ENCODE peak calls at places on chromosome 11, in six cellular contexts. One of them, this sample, is unnamed.

GRCh38 chr11:106463796-106464201 is 386.3 kb downstream of the AASDHPPT start:
- DNase-seq in H9: no peak
- DNase-seq in uterus: no peak
- DNase-seq in endothelial cell: no peak
- DNase-seq in progenitor cell of endocrine pancreas: no peak
- DNase-seq in mesothelial cell of epicardium: no peak
- DNase-seq in this sample: no peak

GRCh38 chr11:43947003-43947500 is 4.6 kb downstream of the C11orf96 start:
- DNase-seq in H9: peak; percentile 71
- DNase-seq in uterus: peak; percentile 61
- DNase-seq in endothelial cell: no peak
- DNase-seq in progenitor cell of endocrine pancreas: no peak
- DNase-seq in mesothelial cell of epicardium: no peak
- DNase-seq in this sample: no peak

GRCh38 chr11:119550330-119550729 is 127.4 kb upstream of the THY1 start:
- DNase-seq in H9: no peak
- DNase-seq in uterus: no peak
- DNase-seq in endothelial cell: no peak
- DNase-seq in progenitor cell of endocrine pancreas: no peak
- DNase-seq in mesothelial cell of epicardium: no peak
- DNase-seq in this sample: no peak

GRCh38 chr11:88950975-88951374 is 114.8 kb downstream of the GRM5 start:
- DNase-seq in H9: no peak
- DNase-seq in uterus: no peak
- DNase-seq in endothelial cell: no peak
- DNase-seq in progenitor cell of endocrine pancreas: no peak
- DNase-seq in mesothelial cell of epicardium: no peak
- DNase-seq in this sample: no peak

GRCh38 chr11:117328414-117329010 is 858 bp downstream of the CEP164 start:
- DNase-seq in H9: peak; percentile 30
- DNase-seq in uterus: peak; percentile 54
- DNase-seq in endothelial cell: no peak
- DNase-seq in progenitor cell of endocrine pancreas: no peak
- DNase-seq in mesothelial cell of epicardium: no peak
- DNase-seq in this sample: peak; percentile 26

GRCh38 chr11:5626191-5626590 is 1.4 kb downstream of the TRIM34 start:
- DNase-seq in H9: no peak
- DNase-seq in uterus: no peak
- DNase-seq in endothelial cell: no peak
- DNase-seq in progenitor cell of endocrine pancreas: no peak
- DNase-seq in mesothelial cell of epicardium: no peak
- DNase-seq in this sample: no peak

GRCh38 chr11:129608711-129609110 is 206.9 kb upstream of the TMEM45B start:
- DNase-seq in H9: no peak
- DNase-seq in uterus: no peak
- DNase-seq in endothelial cell: no peak
- DNase-seq in progenitor cell of endocrine pancreas: no peak
- DNase-seq in mesothelial cell of epicardium: no peak
- DNase-seq in this sample: no peak

GRCh38 chr11:67275606-67276409 is 9.5 kb downstream of the GRK2 start:
- DNase-seq in H9: no peak
- DNase-seq in uterus: peak; percentile 15
- DNase-seq in endothelial cell: no peak
- DNase-seq in progenitor cell of endocrine pancreas: no peak
- DNase-seq in mesothelial cell of epicardium: no peak
- DNase-seq in this sample: no peak

GRCh38 chr11:12185914-12186313 is 75.5 kb downstream of the MICAL2 start:
- DNase-seq in H9: no peak
- DNase-seq in uterus: no peak
- DNase-seq in endothelial cell: no peak
- DNase-seq in progenitor cell of endocrine pancreas: no peak
- DNase-seq in mesothelial cell of epicardium: no peak
- DNase-seq in this sample: no peak

DNA sequence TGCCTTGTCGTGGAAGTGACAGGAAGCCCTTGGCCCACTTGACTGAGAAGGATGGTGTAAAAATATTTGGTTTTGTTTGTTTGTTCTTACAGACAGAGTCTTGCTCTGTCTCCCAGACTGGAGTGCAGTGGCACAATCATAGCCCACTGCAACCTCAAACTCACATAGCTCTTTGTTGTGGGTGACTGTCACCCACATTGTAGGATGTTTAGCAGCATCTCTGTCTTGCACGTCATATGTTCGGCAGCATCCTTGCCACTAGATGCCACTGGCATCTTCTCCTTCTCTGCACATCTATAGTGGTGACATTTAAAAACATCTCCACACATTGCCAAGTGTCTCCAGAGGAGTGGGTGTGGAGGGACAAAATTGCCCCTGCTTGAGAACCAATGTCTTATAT is 56.8 kb downstream of the PRR5L start:
- DNase-seq in H9: no peak
- DNase-seq in uterus: no peak
- DNase-seq in endothelial cell: no peak
- DNase-seq in progenitor cell of endocrine pancreas: no peak
- DNase-seq in mesothelial cell of epicardium: no peak
- DNase-seq in this sample: no peak
- TF ChIP-seq CTCF in H9: no peak
- TF ChIP-seq CTCF in uterus: no peak
- TF ChIP-seq CTCF in endothelial cell: no peak
- TF ChIP-seq CTCF in progenitor cell of endocrine pancreas: no peak
- TF ChIP-seq CTCF in mesothelial cell of epicardium: no peak
- TF ChIP-seq CTCF in this sample: no peak

GRCh38 chr11:113789675-113790320 is 10.2 kb downstream of the CLDN25 start:
- DNase-seq in H9: peak; percentile 33
- DNase-seq in uterus: no peak
- DNase-seq in endothelial cell: no peak
- DNase-seq in progenitor cell of endocrine pancreas: no peak
- DNase-seq in mesothelial cell of epicardium: no peak
- DNase-seq in this sample: no peak
- TF ChIP-seq CTCF in H9: no peak
- TF ChIP-seq CTCF in uterus: no peak
- TF ChIP-seq CTCF in endothelial cell: no peak
- TF ChIP-seq CTCF in progenitor cell of endocrine pancreas: no peak
- TF ChIP-seq CTCF in mesothelial cell of epicardium: no peak
- TF ChIP-seq CTCF in this sample: no peak

GRCh38 chr11:122793500-122793899 is 44.8 kb upstream of the CRTAM start:
- DNase-seq in H9: no peak
- DNase-seq in uterus: no peak
- DNase-seq in endothelial cell: no peak
- DNase-seq in progenitor cell of endocrine pancreas: no peak
- DNase-seq in mesothelial cell of epicardium: no peak
- DNase-seq in this sample: no peak
- TF ChIP-seq CTCF in H9: no peak
- TF ChIP-seq CTCF in uterus: no peak
- TF ChIP-seq CTCF in endothelial cell: no peak
- TF ChIP-seq CTCF in progenitor cell of endocrine pancreas: no peak
- TF ChIP-seq CTCF in mesothelial cell of epicardium: no peak
- TF ChIP-seq CTCF in this sample: no peak

GRCh38 chr11:10642298-10642697 is 51.3 kb downstream of the IRAG1 start:
- DNase-seq in H9: no peak
- DNase-seq in uterus: no peak
- DNase-seq in endothelial cell: no peak
- DNase-seq in progenitor cell of endocrine pancreas: no peak
- DNase-seq in mesothelial cell of epicardium: no peak
- DNase-seq in this sample: no peak
- TF ChIP-seq CTCF in H9: no peak
- TF ChIP-seq CTCF in uterus: no peak
- TF ChIP-seq CTCF in endothelial cell: no peak
- TF ChIP-seq CTCF in progenitor cell of endocrine pancreas: no peak
- TF ChIP-seq CTCF in mesothelial cell of epicardium: no peak
- TF ChIP-seq CTCF in this sample: no peak

GRCh38 chr11:64038500-64038899 is 2.8 kb downstream of the FLRT1 start:
- DNase-seq in H9: no peak
- DNase-seq in uterus: no peak
- DNase-seq in endothelial cell: no peak
- DNase-seq in progenitor cell of endocrine pancreas: no peak
- DNase-seq in mesothelial cell of epicardium: no peak
- DNase-seq in this sample: no peak

GRCh38 chr11:64041846-64042245 is 6.1 kb downstream of the FLRT1 start:
- DNase-seq in H9: no peak
- DNase-seq in uterus: no peak
- DNase-seq in endothelial cell: no peak
- DNase-seq in progenitor cell of endocrine pancreas: no peak
- DNase-seq in mesothelial cell of epicardium: no peak
- DNase-seq in this sample: no peak

GRCh38 chr11:64042301-64042700 is 6.6 kb downstream of the FLRT1 start:
- DNase-seq in H9: no peak
- DNase-seq in uterus: no peak
- DNase-seq in endothelial cell: no peak
- DNase-seq in progenitor cell of endocrine pancreas: no peak
- DNase-seq in mesothelial cell of epicardium: no peak
- DNase-seq in this sample: no peak

GRCh38 chr11:64039012-64039665 is 3.4 kb downstream of the FLRT1 start:
- DNase-seq in H9: no peak
- DNase-seq in uterus: no peak
- DNase-seq in endothelial cell: no peak
- DNase-seq in progenitor cell of endocrine pancreas: no peak
- DNase-seq in mesothelial cell of epicardium: no peak
- DNase-seq in this sample: no peak

DNA sequence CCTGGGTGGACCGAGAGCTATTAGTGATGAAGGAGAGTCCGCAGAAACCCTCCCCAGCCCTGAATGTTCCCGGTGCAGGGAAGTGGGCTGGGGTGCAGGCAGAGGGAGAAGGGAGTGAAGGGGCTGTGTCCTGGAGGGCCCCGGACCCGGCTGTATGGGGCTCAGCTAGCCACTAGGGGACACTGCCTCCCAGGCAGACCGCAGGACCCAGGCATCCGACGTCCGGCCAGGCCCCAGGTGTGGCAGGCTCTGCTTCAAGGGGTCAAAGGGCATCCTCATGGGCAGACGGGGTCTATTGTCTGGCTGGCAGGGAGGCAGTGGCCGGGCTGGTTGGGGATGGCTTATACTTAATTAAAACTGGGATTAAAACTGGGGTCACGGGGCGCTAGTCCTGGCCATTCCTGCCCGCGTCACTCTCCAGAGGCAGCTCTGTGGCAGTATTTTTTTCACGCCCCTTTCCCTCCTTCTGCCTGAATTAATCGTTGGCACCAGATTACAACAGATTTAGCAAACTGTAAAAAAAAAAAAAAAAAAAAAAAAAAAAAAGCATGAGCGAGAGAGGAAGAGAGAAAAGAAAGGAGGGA is 5.0 kb downstream of the FLRT1 start:
- DNase-seq in H9: peak; percentile 72
- DNase-seq in uterus: no peak
- DNase-seq in endothelial cell: no peak
- DNase-seq in progenitor cell of endocrine pancreas: no peak
- DNase-seq in mesothelial cell of epicardium: no peak
- DNase-seq in this sample: no peak
- TF ChIP-seq CTCF in H9: peak; percentile 80
- TF ChIP-seq CTCF in uterus: no peak
- TF ChIP-seq CTCF in endothelial cell: no peak
- TF ChIP-seq CTCF in progenitor cell of endocrine pancreas: peak; percentile 63
- TF ChIP-seq CTCF in mesothelial cell of epicardium: no peak
- TF ChIP-seq CTCF in this sample: no peak

GRCh38 chr11:111561801-111562325 is 21.3 kb downstream of the LAYN start:
- DNase-seq in H9: no peak
- DNase-seq in uterus: no peak
- DNase-seq in endothelial cell: no peak
- DNase-seq in progenitor cell of endocrine pancreas: no peak
- DNase-seq in mesothelial cell of epicardium: no peak
- DNase-seq in this sample: no peak
- TF ChIP-seq CTCF in H9: no peak
- TF ChIP-seq CTCF in uterus: no peak
- TF ChIP-seq CTCF in endothelial cell: no peak
- TF ChIP-seq CTCF in progenitor cell of endocrine pancreas: no peak
- TF ChIP-seq CTCF in mesothelial cell of epicardium: no peak
- TF ChIP-seq CTCF in this sample: no peak

This sample was measured in omental fat pad.